ENCODE peak calls at places on chromosomes 5 and 9, in eight cellular contexts. T is A172; Q is pons; M is stimulated activated CD8-positive, alpha-beta memory T cell treated with anti-CD3 and anti-CD28 coated beads, Interleukin-2, amount 100 ng/mL, for 1 hour; D is ELR; H is activated T-cell treated with anti-CD3 and anti-CD28 coated beads, Interleukin-2, amount 50 U/mL, for 72 hours; L is HEK293T; N is heart left ventricle. Z is an unnamed sample.
A peak's percentile ranks its signal among the peaks of the same experiment; 100 is the strongest.

GRCh38 chr9:136255896-136256890 is 10.6 kb upstream of the QSOX2 start:
- DNase-seq in T (no peak), Q (no peak), M (no peak), D (peak; percentile 46), H (no peak), L (peak; percentile 59), N (no peak), Z (no peak)

GRCh38 chr9:23754551-23754950 is 71.5 kb downstream of the ELAVL2 start:
- DNase-seq in T (no peak), Q (no peak), M (no peak), D (no peak), H (no peak), L (no peak), N (no peak), Z (no peak)

GRCh38 chr9:10045598-10045997 is 567.2 kb downstream of the PTPRD start:
- DNase-seq in T (peak; percentile 8), Q (peak; percentile 42), M (no peak), D (no peak), H (no peak), L (no peak), N (no peak), Z (peak; percentile 54)

GRCh38 chr5:128539038-128539429 is 989 bp upstream of the FBN2 start:
- DNase-seq in T (no peak), Q (no peak), M (no peak), D (peak; percentile 55), H (no peak), L (peak; percentile 19), N (peak; percentile 34), Z (no peak)

GRCh38 chr5:131423056-131423455 is 159.2 kb downstream of the CDC42SE2 start:
- DNase-seq in T (peak; percentile 12), Q (peak; percentile 37), M (no peak), D (peak; percentile 56), H (no peak), L (peak; percentile 38), N (no peak), Z (peak; percentile 50)

GRCh38 chr5:176810687-176811501 is 535 bp downstream of the UNC5A start:
- DNase-seq in T (no peak), Q (no peak), M (no peak), D (peak; percentile 25), H (no peak), L (no peak), N (no peak), Z (no peak)

GRCh38 chr9:95381243-95381642 is 63.7 kb upstream of the FANCC start:
- DNase-seq in T (peak; percentile 81), Q (no peak), M (no peak), D (peak; percentile 56), H (no peak), L (no peak), N (no peak), Z (no peak)

GRCh38 chr9:71647094-71647591 is 121.2 kb downstream of the CEMIP2 start:
- DNase-seq in T (peak; percentile 86), Q (peak; percentile 82), M (no peak), D (peak; percentile 83), H (no peak), L (no peak), N (peak; percentile 83), Z (peak; percentile 40)

GRCh38 chr5:109697339-109697738 is 7.6 kb downstream of the MAN2A1 start:
- DNase-seq in T (no peak), Q (no peak), M (no peak), D (no peak), H (no peak), L (no peak), N (no peak), Z (no peak)

GRCh38 chr5:43034591-43034968 is 5.5 kb downstream of the ANXA2R start:
- DNase-seq in T (peak; percentile 72), Q (no peak), M (no peak), D (peak; percentile 77), H (no peak), L (no peak), N (no peak), Z (no peak)

Z was measured in SK-MEL-5.